ENCODE peak calls at places on chromosomes 4 and X, in seven cellular contexts. P is endothelial cell of umbilical vein; R is AG10803; U is pancreas; A is ovary; F is MM.1S; V is CD8-positive, alpha-beta T cell. I is an unnamed sample.
A peak's percentile ranks its signal among the peaks of the same experiment; 100 is the strongest.

GRCh38 chrX:98380106-98380505 is 1496.4 kb downstream of the RPA4 start:
- DNase-seq in P (no peak), R (no peak), U (peak; percentile 28), A (no peak), F (no peak), V (no peak), I (no peak)

GRCh38 chr4:2497931-2498330 is 29.0 kb downstream of the RNF4 start:
- DNase-seq in P (no peak), R (no peak), U (no peak), A (no peak), F (peak; percentile 42), V (no peak), I (no peak)

GRCh38 chr4:85995361-85995760 is 364.5 kb downstream of the MAPK10 start:
- DNase-seq in P (no peak), R (no peak), U (no peak), A (no peak), F (no peak), V (no peak), I (no peak)

GRCh38 chrX:151151668-151152267 is 24.6 kb upstream of the GPR50 start:
- DNase-seq in P (peak; percentile 40), R (peak; percentile 50), U (no peak), A (no peak), F (peak; percentile 56), V (peak; percentile 57), I (peak; percentile 17)

GRCh38 chr4:25814323-25814722 is 48.5 kb downstream of the SEL1L3 start:
- DNase-seq in P (peak; percentile 67), R (no peak), U (no peak), A (peak; percentile 30), F (no peak), V (no peak), I (peak; percentile 30)

GRCh38 chrX:129772796-129773431 is 6.8 kb upstream of the SASH3 start:
- DNase-seq in P (no peak), R (no peak), U (no peak), A (no peak), F (peak; percentile 97), V (no peak), I (no peak)

GRCh38 chr4:120056249-120056648 is 10.4 kb downstream of the MAD2L1 start:
- DNase-seq in P (peak; percentile 19), R (peak; percentile 53), U (no peak), A (no peak), F (peak; percentile 28), V (no peak), I (no peak)

GRCh38 chr4:57162499-57163019 is 52.4 kb upstream of the IGFBP7 start:
- DNase-seq in P (no peak), R (no peak), U (no peak), A (no peak), F (no peak), V (no peak), I (no peak)

GRCh38 chr4:182062936-182063335 is 180.3 kb upstream of the TENM3 start:
- DNase-seq in P (no peak), R (peak; percentile 68), U (no peak), A (no peak), F (peak; percentile 87), V (no peak), I (peak; percentile 76)

GRCh38 chr4:114597410-114598115 is 1.0 kb upstream of the UGT8 start:
- DNase-seq in P (no peak), R (no peak), U (no peak), A (no peak), F (no peak), V (no peak), I (no peak)

GRCh38 chr4:40331092-40331824 is 3.9 kb upstream of the CHRNA9 start:
- DNase-seq in P (no peak), R (no peak), U (no peak), A (no peak), F (no peak), V (no peak), I (no peak)

GRCh38 chrX:66030505-66031317 is 9.2 kb downstream of the VSIG4 start:
- DNase-seq in P (peak; percentile 1), R (peak; percentile 11), U (no peak), A (no peak), F (no peak), V (no peak), I (no peak)

GRCh38 chrX:74924449-74925209 is 623 bp downstream of the NEXMIF start:
- DNase-seq in P (peak; percentile 5), R (peak; percentile 1), U (peak; percentile 81), A (peak; percentile 42), F (peak; percentile 65), V (peak; percentile 53), I (peak; percentile 0)

GRCh38 chrX:70196961-70197805 is 19.9 kb downstream of the DGAT2L6 start:
- DNase-seq in P (peak; percentile 59), R (peak; percentile 36), U (no peak), A (no peak), F (peak; percentile 40), V (peak; percentile 70), I (peak; percentile 56)

GRCh38 chr4:10346023-10346422 is 111.2 kb downstream of the ZNF518B start:
- DNase-seq in P (no peak), R (peak; percentile 68), U (no peak), A (no peak), F (no peak), V (no peak), I (peak; percentile 55)

GRCh38 chrX:11430266-11430665 is 137.1 kb downstream of the AMELX start:
- DNase-seq in P (no peak), R (no peak), U (no peak), A (no peak), F (no peak), V (no peak), I (no peak)

GRCh38 chrX:11424903-11425674 is 131.9 kb downstream of the AMELX start:
- DNase-seq in P (no peak), R (no peak), U (no peak), A (no peak), F (no peak), V (no peak), I (no peak)

GRCh38 chrX:11426712-11427081 is 133.5 kb downstream of the AMELX start:
- DNase-seq in P (no peak), R (no peak), U (no peak), A (no peak), F (peak; percentile 18), V (no peak), I (no peak)

GRCh38 chrX:11429543-11430085 is 136.4 kb downstream of the AMELX start:
- DNase-seq in P (no peak), R (no peak), U (no peak), A (no peak), F (peak; percentile 76), V (no peak), I (no peak)

DNA sequence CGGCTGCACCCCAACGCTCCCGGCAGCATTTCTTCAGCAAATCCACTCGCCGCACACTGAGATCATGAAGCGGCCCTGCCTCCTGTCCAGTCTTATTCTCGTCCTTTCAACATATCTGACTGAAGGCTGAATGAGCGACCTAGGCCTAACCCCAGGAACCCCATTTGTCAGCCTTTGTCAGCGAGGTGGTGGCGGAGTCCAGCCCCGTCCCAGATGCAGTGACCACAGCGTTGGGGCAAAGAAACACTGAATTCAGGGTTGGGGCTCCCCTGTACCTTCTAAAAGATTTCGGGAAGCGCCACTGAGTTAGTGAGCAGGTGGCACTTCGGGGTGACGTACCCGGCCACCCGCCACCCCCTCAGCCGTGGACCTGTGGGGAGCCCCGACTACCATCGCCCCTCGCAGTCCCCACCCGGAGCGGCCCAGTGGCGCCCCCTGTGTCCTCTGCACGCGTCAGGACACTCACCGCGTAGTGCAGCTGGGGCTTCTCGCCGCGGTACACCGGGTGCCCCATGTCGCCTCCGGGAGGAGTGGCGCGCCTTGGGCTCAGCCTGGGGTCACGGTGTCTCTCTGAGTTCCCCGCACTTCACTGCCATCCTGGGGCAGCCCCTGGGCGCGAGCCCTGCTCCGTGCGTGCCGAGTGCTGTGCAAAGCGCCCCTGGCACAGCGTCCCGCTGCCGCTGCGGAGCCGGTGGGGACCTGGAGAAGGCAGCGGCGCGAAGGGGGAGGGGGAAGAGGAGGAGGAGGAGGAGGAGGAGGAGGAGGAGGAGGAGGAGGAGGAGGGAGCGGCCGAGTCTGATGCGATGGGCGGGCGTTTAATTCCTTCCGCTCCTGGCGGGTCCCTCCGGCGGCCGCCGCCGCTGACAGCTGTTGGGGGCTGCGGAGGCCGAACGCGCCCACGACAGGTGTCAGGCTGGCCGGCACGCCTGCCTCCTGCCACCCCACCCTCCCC is 134.1 kb downstream of the AMELX start:
- DNase-seq in P (peak; percentile 29), R (no peak), U (peak; percentile 77), A (peak; percentile 61), F (peak; percentile 77), V (no peak), I (no peak)
- TF ChIP-seq CTCF in P (peak; percentile 28), R (peak; percentile 42), U (no peak), A (peak; percentile 66), F (peak; percentile 53), V (no peak), I (no peak)

GRCh38 chrX:78199851-78200250 is 60.4 kb upstream of the TAF9B start:
- DNase-seq in P (peak; percentile 21), R (peak; percentile 1), U (no peak), A (no peak), F (peak; percentile 36), V (no peak), I (peak; percentile 11)
- TF ChIP-seq CTCF in P (no peak), R (peak; percentile 13), U (no peak), A (no peak), F (peak; percentile 43), V (peak; percentile 32), I (no peak)

DNA sequence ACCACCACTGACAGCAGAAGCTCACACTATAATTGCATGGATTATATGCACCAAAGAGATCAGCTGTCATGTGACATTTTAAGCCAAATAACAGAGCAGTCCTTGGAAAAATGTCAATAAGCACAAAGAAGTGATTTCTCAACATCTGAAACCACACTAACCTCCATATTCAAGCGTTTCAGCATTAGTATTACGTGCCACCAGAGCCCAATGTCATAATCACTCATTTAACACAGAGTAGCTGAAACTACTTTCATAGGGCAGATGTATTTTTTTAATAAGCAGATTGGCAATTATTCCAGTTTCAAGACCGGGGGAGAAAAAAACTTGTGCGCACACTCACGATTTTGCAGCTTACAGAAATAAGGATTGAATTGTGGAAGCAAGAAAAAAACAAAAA is 76.6 kb downstream of the SH3KBP1 start:
- DNase-seq in P (no peak), R (peak; percentile 88), U (no peak), A (no peak), F (no peak), V (no peak), I (no peak)
- TF ChIP-seq CTCF in P (no peak), R (no peak), U (no peak), A (no peak), F (no peak), V (no peak), I (no peak)

GRCh38 chrX:119391279-119391678 is 7.9 kb upstream of the SLC25A43 start:
- DNase-seq in P (peak; percentile 34), R (peak; percentile 32), U (no peak), A (no peak), F (peak; percentile 26), V (no peak), I (no peak)
- TF ChIP-seq CTCF in P (no peak), R (peak; percentile 45), U (no peak), A (no peak), F (peak; percentile 25), V (no peak), I (no peak)

GRCh38 chrX:112043997-112044396 is 38.6 kb downstream of the TRPC5 start:
- DNase-seq in P (no peak), R (no peak), U (no peak), A (no peak), F (peak; percentile 50), V (no peak), I (no peak)
- TF ChIP-seq CTCF in P (no peak), R (peak; percentile 25), U (no peak), A (no peak), F (peak; percentile 44), V (no peak), I (no peak)